ENCODE peak calls at places on chromosomes 13 and 19, in six cellular contexts. P is non-pigmented ciliary epithelial cell; J is GM12865; X is GM23248; M is neural progenitor cell; Y is activated CD4-positive, alpha-beta T cell treated with anti-CD3 and anti-CD28 coated beads, Interleukin-2, amount 50 U/mL, for 1 hour. A is an unnamed sample.

GRCh38 chr13:30618938-30619289 is 1.2 kb downstream of the USPL1 start:
- DNase-seq in P (no peak), J (no peak), X (no peak), M (no peak), Y (no peak), A (no peak)

GRCh38 chr13:46982856-46983582 is 86.2 kb upstream of the HTR2A start:
- DNase-seq in P (no peak), J (peak), X (no peak), M (no peak), Y (no peak), A (no peak)

GRCh38 chr13:79212064-79212619 is 193.9 kb downstream of the RBM26 start:
- DNase-seq in P (no peak), J (no peak), X (no peak), M (no peak), Y (no peak), A (no peak)

GRCh38 chr19:45182758-45183157 is 4.2 kb downstream of the BLOC1S3 start:
- DNase-seq in P (no peak), J (no peak), X (no peak), M (no peak), Y (no peak), A (no peak)

GRCh38 chr19:2663920-2664571 is 38.4 kb downstream of the GNG7 start:
- DNase-seq in P (no peak), J (peak), X (no peak), M (no peak), Y (no peak), A (no peak)

GRCh38 chr19:50531171-50531612 is 17.5 kb upstream of the ASPDH start:
- DNase-seq in P (no peak), J (no peak), X (no peak), M (no peak), Y (no peak), A (no peak)

GRCh38 chr19:15195381-15195964 is 5.3 kb downstream of the NOTCH3 start:
- DNase-seq in P (no peak), J (no peak), X (peak), M (peak), Y (no peak), A (peak)

GRCh38 chr19:53506728-53507127 is 31.2 kb upstream of the ZNF331 start:
- DNase-seq in P (no peak), J (no peak), X (no peak), M (no peak), Y (no peak), A (no peak)

GRCh38 chr13:20412761-20413355 is 112.8 kb downstream of the CRYL1 start:
- DNase-seq in P (no peak), J (no peak), X (peak), M (no peak), Y (no peak), A (no peak)